ENCODE peak calls at places on chromosome 2, in five cellular contexts. One of them, this sample, is unnamed.

GRCh38 chr2:173892341-173892740 is 72.8 kb downstream of the SP3 start:
- DNase-seq in type B pancreatic cell: no peak
- DNase-seq in upper lobe of left lung: no peak
- DNase-seq in heart left ventricle: no peak
- DNase-seq in astrocyte of the spinal cord: no peak
- DNase-seq in this sample: no peak

GRCh38 chr2:217954469-217954868 is 48.3 kb downstream of the TNS1 start:
- DNase-seq in type B pancreatic cell: no peak
- DNase-seq in upper lobe of left lung: no peak
- DNase-seq in heart left ventricle: peak
- DNase-seq in astrocyte of the spinal cord: no peak
- DNase-seq in this sample: no peak

GRCh38 chr2:12131975-12132374 is 385.5 kb downstream of the LPIN1 start:
- DNase-seq in type B pancreatic cell: no peak
- DNase-seq in upper lobe of left lung: no peak
- DNase-seq in heart left ventricle: no peak
- DNase-seq in astrocyte of the spinal cord: no peak
- DNase-seq in this sample: no peak

GRCh38 chr2:37325625-37326071 is 1.0 kb upstream of the PRKD3 start:
- DNase-seq in type B pancreatic cell: no peak
- DNase-seq in upper lobe of left lung: no peak
- DNase-seq in heart left ventricle: no peak
- DNase-seq in astrocyte of the spinal cord: no peak
- DNase-seq in this sample: no peak

GRCh38 chr2:241813806-241814570 is 5.0 kb downstream of the NEU4 start:
- DNase-seq in type B pancreatic cell: no peak
- DNase-seq in upper lobe of left lung: peak
- DNase-seq in heart left ventricle: peak
- DNase-seq in astrocyte of the spinal cord: no peak
- DNase-seq in this sample: no peak

GRCh38 chr2:127454595-127455565 is 36.7 kb downstream of the PROC start:
- DNase-seq in type B pancreatic cell: no peak
- DNase-seq in upper lobe of left lung: no peak
- DNase-seq in heart left ventricle: no peak
- DNase-seq in astrocyte of the spinal cord: no peak
- DNase-seq in this sample: no peak

GRCh38 chr2:146817613-146818012 is 1027.2 kb upstream of the ACVR2A start:
- DNase-seq in type B pancreatic cell: no peak
- DNase-seq in upper lobe of left lung: no peak
- DNase-seq in heart left ventricle: no peak
- DNase-seq in astrocyte of the spinal cord: peak
- DNase-seq in this sample: no peak

GRCh38 chr2:127389778-127390435 is 2.1 kb upstream of the MAP3K2 start:
- DNase-seq in type B pancreatic cell: no peak
- DNase-seq in upper lobe of left lung: no peak
- DNase-seq in heart left ventricle: no peak
- DNase-seq in astrocyte of the spinal cord: no peak
- DNase-seq in this sample: no peak

GRCh38 chr2:20378891-20379519 is 28.4 kb upstream of the PUM2 start:
- DNase-seq in type B pancreatic cell: no peak
- DNase-seq in upper lobe of left lung: peak
- DNase-seq in heart left ventricle: peak
- DNase-seq in astrocyte of the spinal cord: peak
- DNase-seq in this sample: no peak

GRCh38 chr2:33375054-33375453 is 101.4 kb upstream of the RASGRP3 start:
- DNase-seq in type B pancreatic cell: no peak
- DNase-seq in upper lobe of left lung: no peak
- DNase-seq in heart left ventricle: no peak
- DNase-seq in astrocyte of the spinal cord: peak
- DNase-seq in this sample: no peak

GRCh38 chr2:143505542-143505941 is 376.3 kb downstream of the ARHGAP15 start:
- DNase-seq in type B pancreatic cell: no peak
- DNase-seq in upper lobe of left lung: no peak
- DNase-seq in heart left ventricle: no peak
- DNase-seq in astrocyte of the spinal cord: no peak
- DNase-seq in this sample: no peak

GRCh38 chr2:43519711-43520221 is 76.1 kb downstream of the THADA start:
- DNase-seq in type B pancreatic cell: no peak
- DNase-seq in upper lobe of left lung: no peak
- DNase-seq in heart left ventricle: no peak
- DNase-seq in astrocyte of the spinal cord: peak
- DNase-seq in this sample: no peak

GRCh38 chr2:218736535-218736934 is 25.9 kb downstream of the TTLL4 start:
- DNase-seq in type B pancreatic cell: no peak
- DNase-seq in upper lobe of left lung: no peak
- DNase-seq in heart left ventricle: no peak
- DNase-seq in astrocyte of the spinal cord: no peak
- DNase-seq in this sample: no peak

GRCh38 chr2:119428488-119429224 is 3.0 kb upstream of the TMEM37 start:
- DNase-seq in type B pancreatic cell: no peak
- DNase-seq in upper lobe of left lung: no peak
- DNase-seq in heart left ventricle: peak
- DNase-seq in astrocyte of the spinal cord: no peak
- DNase-seq in this sample: no peak

GRCh38 chr2:24132543-24132942 is 9.3 kb downstream of the FAM228B start:
- DNase-seq in type B pancreatic cell: no peak
- DNase-seq in upper lobe of left lung: no peak
- DNase-seq in heart left ventricle: no peak
- DNase-seq in astrocyte of the spinal cord: no peak
- DNase-seq in this sample: no peak

GRCh38 chr2:40043191-40043590 is 264.1 kb upstream of the THUMPD2 start:
- DNase-seq in type B pancreatic cell: no peak
- DNase-seq in upper lobe of left lung: no peak
- DNase-seq in heart left ventricle: no peak
- DNase-seq in astrocyte of the spinal cord: peak
- DNase-seq in this sample: no peak

GRCh38 chr2:231720971-231721640 is 12.8 kb downstream of the PTMA start:
- DNase-seq in type B pancreatic cell: no peak
- DNase-seq in upper lobe of left lung: no peak
- DNase-seq in heart left ventricle: no peak
- DNase-seq in astrocyte of the spinal cord: no peak
- DNase-seq in this sample: no peak

GRCh38 chr2:183359867-183360266 is 235.6 kb downstream of the NUP35 start:
- DNase-seq in type B pancreatic cell: no peak
- DNase-seq in upper lobe of left lung: no peak
- DNase-seq in heart left ventricle: no peak
- DNase-seq in astrocyte of the spinal cord: peak
- DNase-seq in this sample: no peak
- TF ChIP-seq CTCF in type B pancreatic cell: peak
- TF ChIP-seq CTCF in upper lobe of left lung: no peak
- TF ChIP-seq CTCF in heart left ventricle: no peak
- TF ChIP-seq CTCF in astrocyte of the spinal cord: peak
- TF ChIP-seq CTCF in this sample: no peak

GRCh38 chr2:223247136-223247535 is 195.1 kb downstream of the KCNE4 start:
- DNase-seq in type B pancreatic cell: no peak
- DNase-seq in upper lobe of left lung: no peak
- DNase-seq in heart left ventricle: no peak
- DNase-seq in astrocyte of the spinal cord: peak
- DNase-seq in this sample: no peak
- TF ChIP-seq CTCF in type B pancreatic cell: peak
- TF ChIP-seq CTCF in upper lobe of left lung: no peak
- TF ChIP-seq CTCF in heart left ventricle: peak
- TF ChIP-seq CTCF in astrocyte of the spinal cord: peak
- TF ChIP-seq CTCF in this sample: no peak

GRCh38 chr2:235857613-235858012 is 310.6 kb downstream of the GBX2 start:
- DNase-seq in type B pancreatic cell: no peak
- DNase-seq in upper lobe of left lung: no peak
- DNase-seq in heart left ventricle: no peak
- DNase-seq in astrocyte of the spinal cord: no peak
- DNase-seq in this sample: no peak
- TF ChIP-seq CTCF in type B pancreatic cell: no peak
- TF ChIP-seq CTCF in upper lobe of left lung: no peak
- TF ChIP-seq CTCF in heart left ventricle: no peak
- TF ChIP-seq CTCF in astrocyte of the spinal cord: no peak
- TF ChIP-seq CTCF in this sample: no peak

GRCh38 chr2:159286709-159287441 is 372 bp upstream of the WDSUB1 start:
- DNase-seq in type B pancreatic cell: peak
- DNase-seq in upper lobe of left lung: peak
- DNase-seq in heart left ventricle: peak
- DNase-seq in astrocyte of the spinal cord: peak
- DNase-seq in this sample: peak
- TF ChIP-seq CTCF in type B pancreatic cell: no peak
- TF ChIP-seq CTCF in upper lobe of left lung: no peak
- TF ChIP-seq CTCF in heart left ventricle: no peak
- TF ChIP-seq CTCF in astrocyte of the spinal cord: no peak
- TF ChIP-seq CTCF in this sample: no peak

GRCh38 chr2:105397959-105398521 is 811 bp downstream of the FHL2 start:
- DNase-seq in type B pancreatic cell: no peak
- DNase-seq in upper lobe of left lung: peak
- DNase-seq in heart left ventricle: no peak
- DNase-seq in astrocyte of the spinal cord: peak
- DNase-seq in this sample: no peak

GRCh38 chr2:105400138-105400540 is 1.3 kb upstream of the FHL2 start:
- DNase-seq in type B pancreatic cell: no peak
- DNase-seq in upper lobe of left lung: no peak
- DNase-seq in heart left ventricle: no peak
- DNase-seq in astrocyte of the spinal cord: no peak
- DNase-seq in this sample: no peak

GRCh38 chr2:105397025-105397722 is 1.7 kb downstream of the FHL2 start:
- DNase-seq in type B pancreatic cell: no peak
- DNase-seq in upper lobe of left lung: no peak
- DNase-seq in heart left ventricle: peak
- DNase-seq in astrocyte of the spinal cord: no peak
- DNase-seq in this sample: no peak

GRCh38 chr2:105399207-105399861 is 483 bp upstream of the FHL2 start:
- DNase-seq in type B pancreatic cell: no peak
- DNase-seq in upper lobe of left lung: peak
- DNase-seq in heart left ventricle: peak
- DNase-seq in astrocyte of the spinal cord: no peak
- DNase-seq in this sample: no peak

GRCh38 chr2:105398522-105399206 is at the start of gene FHL2:
- DNase-seq in type B pancreatic cell: peak
- DNase-seq in upper lobe of left lung: peak
- DNase-seq in heart left ventricle: peak
- DNase-seq in astrocyte of the spinal cord: peak
- DNase-seq in this sample: peak
- TF ChIP-seq CTCF in type B pancreatic cell: peak
- TF ChIP-seq CTCF in upper lobe of left lung: peak
- TF ChIP-seq CTCF in heart left ventricle: peak
- TF ChIP-seq CTCF in astrocyte of the spinal cord: peak
- TF ChIP-seq CTCF in this sample: peak